ENCODE peak calls at places on chromosomes 5 and 9, in ten cellular contexts. P is fibroblast of pulmonary artery; A is IMR-90; F is heart left ventricle; Q is endothelial cell; S is activated CD8-positive, alpha-beta T cell treated with anti-CD3 and anti-CD28 coated beads for 36 hours; C is cardiac fibroblast; M is lung; I is fibroblast of mammary gland; Z is neural crest cell. J is an unnamed sample.

GRCh38 chr5:127577458-127577857 is 60.0 kb downstream of the PRRC1 start:
- DNase-seq in Q (no peak), P (peak; percentile 32), C (peak; percentile 37), Z (no peak), F (no peak), I (no peak), M (no peak), A (peak; percentile 20), S (no peak), J (no peak)

GRCh38 chr5:158848634-158849033 is 251.1 kb downstream of the EBF1 start:
- DNase-seq in Q (no peak), Z (no peak), S (no peak), M (no peak), F (no peak), A (no peak), C (no peak), P (no peak), I (no peak), J (no peak)

GRCh38 chr5:131225282-131225974 is 38.4 kb upstream of the CDC42SE2 start:
- DNase-seq in C (no peak), A (no peak), Q (no peak), F (no peak), M (no peak), I (no peak), P (no peak), S (no peak), Z (no peak), J (no peak)

GRCh38 chr9:130330202-130330601 is 64.6 kb downstream of the HMCN2 start:
- DNase-seq in C (no peak), Q (no peak), P (no peak), I (no peak), Z (no peak), M (no peak), S (no peak), F (no peak), A (no peak), J (no peak)

GRCh38 chr5:99543841-99544240 is 615.0 kb upstream of the CHD1 start:
- DNase-seq in M (no peak), P (peak; percentile 56), S (no peak), Q (no peak), I (peak; percentile 1), C (peak; percentile 14), F (no peak), Z (no peak), A (no peak), J (no peak)

GRCh38 chr5:159971038-159971437 is 37.9 kb upstream of the TTC1 start:
- DNase-seq in A (peak; percentile 84), Q (no peak), Z (no peak), S (no peak), F (no peak), P (peak; percentile 50), I (peak; percentile 50), M (no peak), C (peak; percentile 36), J (no peak)

GRCh38 chr5:35644543-35644942 is 26.9 kb downstream of the SPEF2 start:
- DNase-seq in F (no peak), S (no peak), P (no peak), Z (no peak), A (no peak), I (peak; percentile 28), M (no peak), C (no peak), Q (no peak), J (no peak)

GRCh38 chr9:98341157-98342102 is 86.0 kb upstream of the TBC1D2 start:
- DNase-seq in I (no peak), C (no peak), P (no peak), F (no peak), M (no peak), Q (no peak), A (no peak), S (no peak), Z (no peak), J (no peak)

DNA sequence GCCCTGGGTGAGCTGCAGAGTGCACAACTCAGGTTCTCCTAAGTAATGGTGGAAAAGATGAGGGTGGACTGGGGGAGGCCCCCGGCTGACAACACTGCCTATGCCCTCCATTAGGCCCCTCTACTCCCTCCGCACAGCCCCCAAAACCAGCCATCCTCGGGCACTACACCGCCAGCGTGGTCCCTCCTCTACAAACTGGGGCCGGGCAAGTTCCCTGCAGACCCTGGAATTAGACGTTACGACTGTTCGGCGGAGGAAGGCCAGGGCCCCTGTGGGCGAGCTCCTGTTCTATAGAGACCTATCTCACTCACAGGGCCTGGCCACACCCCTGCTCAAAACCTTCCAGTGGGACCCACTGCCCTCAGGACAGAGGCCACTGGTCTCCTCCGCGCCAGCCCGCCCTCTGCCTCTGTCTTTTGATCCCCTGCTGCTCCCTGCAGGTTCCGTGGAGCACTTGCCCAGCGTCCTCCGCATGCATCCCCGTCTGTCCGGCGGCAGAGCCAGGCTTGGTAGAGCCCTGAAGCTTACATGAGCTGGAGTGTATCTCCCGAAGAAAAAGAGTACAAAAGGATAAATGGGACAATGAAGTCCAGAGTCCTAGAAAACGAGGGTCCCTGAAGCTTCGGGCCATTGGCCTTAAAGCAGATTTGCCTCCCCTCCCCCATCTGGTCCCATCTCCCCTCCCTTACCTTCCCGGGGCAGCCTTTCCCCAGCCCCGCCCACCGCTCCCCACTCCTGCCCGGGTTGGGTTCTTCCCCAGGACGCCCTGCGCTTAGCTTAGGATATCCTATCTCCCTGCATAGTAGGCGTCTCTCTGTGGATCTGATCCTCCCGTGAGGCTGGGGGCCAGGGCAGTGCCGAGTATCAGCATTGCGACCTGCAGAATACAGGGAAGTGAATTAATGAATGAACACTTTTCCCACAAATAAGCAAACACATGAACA is 71.3 kb downstream of the HRH2 start:
- DNase-seq in Z (peak; percentile 27), M (no peak), C (peak; percentile 14), P (peak; percentile 5), I (no peak), A (no peak), F (peak; percentile 57), Q (peak; percentile 60), S (no peak), J (no peak)
- TF ChIP-seq CTCF in Z (no peak), M (no peak), C (peak; percentile 8), P (no peak), I (no peak), A (no peak), F (no peak), Q (no peak), S (no peak), J (no peak)

GRCh38 chr5:173640166-173640804 is 23.8 kb upstream of the BOD1 start:
- DNase-seq in P (no peak), F (no peak), A (no peak), I (no peak), S (no peak), Z (no peak), M (no peak), Q (no peak), C (no peak), J (no peak)
- TF ChIP-seq CTCF in P (no peak), F (no peak), A (peak; percentile 11), I (no peak), S (no peak), Z (no peak), M (no peak), Q (no peak), C (peak; percentile 4), J (no peak)

DNA sequence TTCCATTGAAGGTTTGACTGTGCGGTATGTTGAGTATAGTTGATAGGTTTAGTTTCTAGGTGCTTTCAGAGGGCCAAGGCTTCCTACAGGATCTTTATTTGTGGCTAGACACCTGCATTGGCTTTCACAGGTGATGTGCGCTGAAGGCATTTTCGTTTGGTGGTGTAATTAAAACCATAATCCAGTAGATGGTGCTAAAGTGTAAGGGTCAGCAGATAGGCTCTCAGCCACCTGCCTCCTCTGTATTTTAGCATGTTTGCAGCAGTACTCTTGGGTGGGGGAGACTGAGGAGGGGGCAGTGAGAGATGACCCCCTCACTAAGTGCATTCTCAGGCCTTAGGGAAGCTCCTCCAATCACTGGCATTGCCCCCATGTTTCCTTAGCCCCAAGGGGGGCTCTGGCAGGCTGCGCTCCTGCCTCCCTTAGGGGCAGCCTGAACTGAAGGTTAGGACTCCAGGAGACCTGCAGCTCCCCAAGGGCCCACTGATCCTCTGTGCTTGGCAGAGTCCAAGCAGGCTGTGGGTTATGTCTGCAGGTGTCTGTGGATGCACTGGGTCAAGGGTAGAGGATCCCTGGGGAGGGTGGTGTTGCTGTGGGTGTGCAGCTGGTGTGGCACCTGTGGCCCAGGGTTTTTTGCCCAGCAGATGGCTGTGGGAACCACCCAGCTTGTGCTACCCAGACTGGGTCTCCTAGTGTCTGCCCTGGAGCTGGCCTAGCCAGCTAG is 23.4 kb downstream of the CDK20 start:
- DNase-seq in A (peak; percentile 34), P (peak; percentile 53), Z (no peak), M (no peak), C (peak; percentile 51), Q (no peak), I (peak; percentile 42), F (no peak), S (no peak), J (peak; percentile 12)
- TF ChIP-seq CTCF in A (peak; percentile 61), P (peak; percentile 57), Z (peak; percentile 72), M (no peak), C (peak; percentile 58), Q (peak; percentile 41), I (peak; percentile 57), F (peak; percentile 33), S (peak; percentile 70), J (peak; percentile 37)

GRCh38 chr9:135228983-135229625 is 141.6 kb downstream of the OLFM1 start:
- DNase-seq in M (no peak), F (peak; percentile 8), C (no peak), I (no peak), Z (no peak), S (no peak), P (no peak), A (no peak), Q (no peak), J (no peak)

GRCh38 chr9:135230386-135230765 is 142.9 kb downstream of the OLFM1 start:
- DNase-seq in M (no peak), I (no peak), Q (no peak), A (no peak), F (peak; percentile 12), S (no peak), Z (no peak), C (no peak), P (no peak), J (no peak)

GRCh38 chr9:135229701-135230385 is 142.4 kb downstream of the OLFM1 start:
- DNase-seq in A (no peak), P (no peak), Q (no peak), I (no peak), M (no peak), F (peak; percentile 10), C (no peak), Z (no peak), S (no peak), J (no peak)

GRCh38 chr9:135228345-135228982 is 141.0 kb downstream of the OLFM1 start:
- DNase-seq in M (no peak), C (no peak), F (peak; percentile 11), P (no peak), Z (no peak), A (no peak), S (no peak), I (no peak), Q (no peak), J (no peak)

DNA sequence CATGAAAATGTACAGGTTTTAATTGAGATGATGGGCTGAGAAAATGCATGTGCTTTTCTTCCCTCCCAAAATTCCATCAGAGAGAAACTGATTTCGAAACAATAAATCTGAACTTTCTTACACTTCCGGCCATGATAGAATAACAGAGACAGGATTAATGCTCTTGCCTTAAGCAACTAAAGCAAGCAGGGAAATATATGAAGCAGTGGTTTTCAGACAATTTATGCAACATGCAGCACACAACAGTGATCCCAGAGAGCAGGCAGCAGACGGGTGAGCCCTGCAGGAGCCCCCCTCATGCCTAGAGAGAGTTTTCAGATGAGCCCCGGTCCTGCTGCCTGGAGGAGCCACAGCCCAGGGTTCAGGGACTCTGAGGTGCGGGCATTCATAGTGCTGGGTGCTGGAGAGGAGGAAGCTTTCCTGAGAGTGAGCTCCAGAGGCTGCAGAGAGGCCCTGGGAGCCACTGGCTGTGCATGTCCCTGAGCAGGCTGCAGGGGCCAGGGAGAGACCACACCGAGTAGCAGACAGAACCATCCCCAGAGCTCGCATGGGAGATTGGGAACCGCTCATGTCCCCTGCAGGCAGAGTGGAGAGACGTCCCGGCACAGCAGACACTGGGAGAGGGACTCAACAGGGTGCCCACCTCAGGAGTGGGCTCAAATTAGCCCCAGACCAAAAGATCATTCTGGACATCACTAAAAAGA is 143.5 kb downstream of the OLFM1 start:
- DNase-seq in Z (no peak), C (no peak), A (no peak), Q (no peak), M (no peak), S (no peak), F (peak; percentile 13), I (no peak), P (no peak), J (no peak)
- TF ChIP-seq CTCF in Z (no peak), C (no peak), A (no peak), Q (no peak), M (no peak), S (no peak), F (no peak), I (no peak), P (no peak), J (no peak)

J was measured in Calu3.